ENCODE peak calls at places on chromosomes 4 and X, in nine cellular contexts. One of them, this sample, is unnamed.

GRCh38 chr4:5366421-5366820 is 315.1 kb downstream of the STK32B start:
- DNase-seq in brain microvascular endothelial cell: peak; percentile 43
- DNase-seq in stimulated activated CD4-positive, alpha-beta T cell treated with anti-CD3 and anti-CD28 coated beads, Interleukin-2, amount 100 ng/mL, for 24 hours: no peak
- DNase-seq in midbrain: no peak
- DNase-seq in RKO: no peak
- DNase-seq in lung: no peak
- DNase-seq in heart left ventricle: no peak
- DNase-seq in GM12865: no peak
- DNase-seq in T-helper 2 cell: no peak
- DNase-seq in this sample: no peak

GRCh38 chr4:155705664-155706063 is 39.0 kb downstream of the GUCY1A1 start:
- DNase-seq in brain microvascular endothelial cell: peak; percentile 77
- DNase-seq in stimulated activated CD4-positive, alpha-beta T cell treated with anti-CD3 and anti-CD28 coated beads, Interleukin-2, amount 100 ng/mL, for 24 hours: no peak
- DNase-seq in midbrain: no peak
- DNase-seq in RKO: no peak
- DNase-seq in lung: no peak
- DNase-seq in heart left ventricle: no peak
- DNase-seq in GM12865: peak; percentile 8
- DNase-seq in T-helper 2 cell: no peak
- DNase-seq in this sample: no peak

GRCh38 chr4:8830056-8830455 is 41.6 kb downstream of the HMX1 start:
- DNase-seq in brain microvascular endothelial cell: no peak
- DNase-seq in stimulated activated CD4-positive, alpha-beta T cell treated with anti-CD3 and anti-CD28 coated beads, Interleukin-2, amount 100 ng/mL, for 24 hours: no peak
- DNase-seq in midbrain: no peak
- DNase-seq in RKO: no peak
- DNase-seq in lung: no peak
- DNase-seq in heart left ventricle: peak; percentile 4
- DNase-seq in GM12865: no peak
- DNase-seq in T-helper 2 cell: no peak
- DNase-seq in this sample: no peak

GRCh38 chr4:182880387-182881356 is 36.5 kb downstream of the DCTD start:
- DNase-seq in brain microvascular endothelial cell: no peak
- DNase-seq in stimulated activated CD4-positive, alpha-beta T cell treated with anti-CD3 and anti-CD28 coated beads, Interleukin-2, amount 100 ng/mL, for 24 hours: no peak
- DNase-seq in midbrain: no peak
- DNase-seq in RKO: no peak
- DNase-seq in lung: no peak
- DNase-seq in heart left ventricle: peak; percentile 45
- DNase-seq in GM12865: no peak
- DNase-seq in T-helper 2 cell: no peak
- DNase-seq in this sample: no peak

GRCh38 chr4:94407846-94408245 is 43.9 kb upstream of the PDLIM5 start:
- DNase-seq in brain microvascular endothelial cell: peak; percentile 27
- DNase-seq in stimulated activated CD4-positive, alpha-beta T cell treated with anti-CD3 and anti-CD28 coated beads, Interleukin-2, amount 100 ng/mL, for 24 hours: no peak
- DNase-seq in midbrain: no peak
- DNase-seq in RKO: no peak
- DNase-seq in lung: no peak
- DNase-seq in heart left ventricle: no peak
- DNase-seq in GM12865: no peak
- DNase-seq in T-helper 2 cell: no peak
- DNase-seq in this sample: no peak

GRCh38 chr4:159685406-159686092 is 582.7 kb downstream of the RAPGEF2 start:
- DNase-seq in brain microvascular endothelial cell: peak; percentile 27
- DNase-seq in stimulated activated CD4-positive, alpha-beta T cell treated with anti-CD3 and anti-CD28 coated beads, Interleukin-2, amount 100 ng/mL, for 24 hours: no peak
- DNase-seq in midbrain: no peak
- DNase-seq in RKO: no peak
- DNase-seq in lung: no peak
- DNase-seq in heart left ventricle: no peak
- DNase-seq in GM12865: no peak
- DNase-seq in T-helper 2 cell: no peak
- DNase-seq in this sample: no peak

GRCh38 chrX:1679238-1679637 is 64.4 kb downstream of the ASMT start:
- DNase-seq in brain microvascular endothelial cell: peak; percentile 34
- DNase-seq in stimulated activated CD4-positive, alpha-beta T cell treated with anti-CD3 and anti-CD28 coated beads, Interleukin-2, amount 100 ng/mL, for 24 hours: peak; percentile 44
- DNase-seq in midbrain: no peak
- DNase-seq in RKO: no peak
- DNase-seq in lung: no peak
- DNase-seq in heart left ventricle: no peak
- DNase-seq in GM12865: peak; percentile 5
- DNase-seq in T-helper 2 cell: peak; percentile 49
- DNase-seq in this sample: peak; percentile 24

GRCh38 chr4:73341454-73341853 is 62.6 kb upstream of the ALB start:
- DNase-seq in brain microvascular endothelial cell: peak; percentile 60
- DNase-seq in stimulated activated CD4-positive, alpha-beta T cell treated with anti-CD3 and anti-CD28 coated beads, Interleukin-2, amount 100 ng/mL, for 24 hours: no peak
- DNase-seq in midbrain: peak; percentile 84
- DNase-seq in RKO: peak; percentile 65
- DNase-seq in lung: no peak
- DNase-seq in heart left ventricle: no peak
- DNase-seq in GM12865: peak; percentile 50
- DNase-seq in T-helper 2 cell: peak; percentile 24
- DNase-seq in this sample: no peak

GRCh38 chr4:46508216-46508615 is 118.3 kb upstream of the GABRA2 start:
- DNase-seq in brain microvascular endothelial cell: no peak
- DNase-seq in stimulated activated CD4-positive, alpha-beta T cell treated with anti-CD3 and anti-CD28 coated beads, Interleukin-2, amount 100 ng/mL, for 24 hours: no peak
- DNase-seq in midbrain: no peak
- DNase-seq in RKO: peak; percentile 2
- DNase-seq in lung: no peak
- DNase-seq in heart left ventricle: no peak
- DNase-seq in GM12865: no peak
- DNase-seq in T-helper 2 cell: no peak
- DNase-seq in this sample: no peak

GRCh38 chrX:113947548-113947947 is 636.3 kb upstream of the HTR2C start:
- DNase-seq in brain microvascular endothelial cell: no peak
- DNase-seq in stimulated activated CD4-positive, alpha-beta T cell treated with anti-CD3 and anti-CD28 coated beads, Interleukin-2, amount 100 ng/mL, for 24 hours: no peak
- DNase-seq in midbrain: no peak
- DNase-seq in RKO: peak; percentile 27
- DNase-seq in lung: no peak
- DNase-seq in heart left ventricle: no peak
- DNase-seq in GM12865: no peak
- DNase-seq in T-helper 2 cell: no peak
- DNase-seq in this sample: no peak

This sample was measured in stimulated activated naive B cell treated with anti-CD40 and anti-IgM and Interleukin-4, amounts not matched to agents 10 μg/mL and 1 μg/mL and 100 μg/mL, for 72 hours.